ENCODE peak calls at places on chromosomes 7 and 10, in four cellular contexts. H, L, W and S are unnamed samples. For H3K4me1, the result is how much of the 10 kb centered on the place peaks cover.

GRCh38 chr7:621572-622285 is 102.1 kb upstream of the PDGFA start:
- DNase-seq in W (no peak), H (no peak), L (no peak), S (no peak)

GRCh38 chr7:33905389-33906032 is at the start of gene BMPER:
- DNase-seq in H (no peak), W (peak), L (no peak), S (peak)

GRCh38 chr10:72274213-72274729 is 547 bp downstream of the DDIT4 start:
- DNase-seq in W (no peak), L (no peak), H (no peak), S (no peak)

GRCh38 chr10:95196053-95196452 is 2.0 kb downstream of the ACSM6 start:
- DNase-seq in L (no peak), H (no peak), W (no peak), S (no peak)

GRCh38 chr7:68217426-68217825 is 1220.8 kb downstream of the TYW1 start:
- DNase-seq in H (no peak), L (no peak), W (no peak), S (no peak)

GRCh38 chr10:30413996-30414576 is 19.9 kb upstream of the MAP3K8 start:
- DNase-seq in L (peak), H (peak), W (no peak), S (peak)

GRCh38 chr10:68144709-68145108 is 35.4 kb downstream of the MYPN start:
- DNase-seq in H (no peak), W (no peak), L (no peak), S (no peak)

GRCh38 chr10:76052798-76053473 is 621.5 kb downstream of the LRMDA start:
- DNase-seq in L (no peak), W (no peak), H (no peak), S (no peak)

GRCh38 chr7:127322832-127323231 is 69.7 kb downstream of the ZNF800 start:
- DNase-seq in H (no peak), L (no peak), W (no peak), S (no peak)

GRCh38 chr10:317219-317868 is 182.1 kb downstream of the ZMYND11 start:
- DNase-seq in W (no peak), L (no peak), H (no peak), S (no peak)

GRCh38 chr7:21550821-21551531 is 8.1 kb downstream of the DNAH11 start:
- DNase-seq in L (no peak), H (no peak), W (peak), S (no peak)

GRCh38 chr7:108246227-108246837 is 116.2 kb upstream of the LAMB4 start:
- DNase-seq in L (peak), H (peak), W (no peak), S (peak)

GRCh38 chr10:124681626-124682552 is 62.3 kb downstream of the FAM53B start:
- DNase-seq in W (no peak), H (no peak), L (no peak), S (no peak)

GRCh38 chr10:27784272-27784671 is 38.7 kb upstream of the MKX start:
- DNase-seq in H (no peak), L (no peak), W (no peak), S (no peak)

GRCh38 chr10:80504158-80504811 is 33.4 kb upstream of the SH2D4B start:
- DNase-seq in H (no peak), W (no peak), L (peak), S (no peak)

GRCh38 chr7:152202056-152202455 is 176.6 kb downstream of the GALNT11 start:
- DNase-seq in L (no peak), W (no peak), H (no peak), S (no peak)

GRCh38 chr10:44674536-44674935 is 236.6 kb upstream of the TMEM72 start:
- DNase-seq in L (no peak), H (no peak), W (no peak), S (no peak)

GRCh38 chr7:129958643-129959479 is 6.1 kb upstream of the UBE2H start:
- DNase-seq in L (peak), H (peak), W (no peak), S (peak)

GRCh38 chr7:99050971-99051370 is 92.9 kb downstream of the SMURF1 start:
- DNase-seq in L (no peak), H (peak), W (no peak), S (no peak)

GRCh38 chr7:4791738-4792536 is 16.5 kb downstream of the AP5Z1 start:
- DNase-seq in W (peak), L (peak), H (peak), S (no peak)
- TF ChIP-seq MAX in W (peak), L (no peak), H (no peak), S (no peak)

GRCh38 chr7:51376420-51377092 is 59.9 kb upstream of the COBL start:
- DNase-seq in L (peak), H (no peak), W (no peak), S (peak)
- TF ChIP-seq RNF2 in L (peak), H (no peak), W (no peak), S (no peak)

GRCh38 chr7:4692055-4692454 is 10.0 kb downstream of the FOXK1 start:
- DNase-seq in W (no peak), L (no peak), H (no peak), S (no peak)

GRCh38 chr7:4690953-4691856 is 9.1 kb downstream of the FOXK1 start:
- DNase-seq in H (no peak), L (no peak), W (no peak), S (no peak)

GRCh38 chr7:4694653-4695335 is 12.7 kb downstream of the FOXK1 start:
- DNase-seq in H (no peak), W (no peak), L (no peak), S (no peak)

GRCh38 chr7:4693749-4694148 is 11.7 kb downstream of the FOXK1 start:
- DNase-seq in W (no peak), L (no peak), H (no peak), S (no peak)

DNA sequence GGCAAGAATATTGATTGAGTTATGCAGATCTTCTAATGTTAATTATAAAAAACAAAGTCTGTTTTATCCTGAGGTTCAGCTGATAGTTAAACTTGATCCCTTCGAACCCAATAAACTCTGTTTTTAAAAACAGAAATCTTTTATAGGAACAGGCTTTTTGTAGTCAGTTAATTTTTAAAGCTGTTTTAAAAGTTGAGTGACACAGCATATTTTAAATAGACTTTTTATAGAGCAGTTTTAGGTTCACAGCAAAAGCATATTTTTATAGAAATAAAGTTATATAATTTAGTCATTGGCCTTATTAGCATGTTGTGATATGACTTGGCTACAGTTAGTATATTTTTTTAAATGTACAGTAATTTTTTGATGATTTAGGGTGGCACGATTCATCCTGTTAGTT is 11.1 kb downstream of the FOXK1 start:
- DNase-seq in H (no peak), W (no peak), L (no peak), S (no peak)
- H3K4me1 ChIP-seq in H (under half), W (under half), L (under half), S (under half)

GRCh38 chr10:126481181-126481580 is 92.9 kb upstream of the ADAM12 start:
- DNase-seq in W (no peak), H (no peak), L (no peak), S (no peak)
- TF ChIP-seq MAX in W (no peak), H (no peak), L (no peak), S (no peak)

GRCh38 chr7:156895024-156895780 is 2.2 kb upstream of the LMBR1 start:
- DNase-seq in H (no peak), W (no peak), L (no peak), S (no peak)
- TF ChIP-seq RNF2 in H (no peak), W (no peak), L (no peak), S (no peak)

GRCh38 chr10:33234779-33235178 is 99.7 kb downstream of the NRP1 start:
- DNase-seq in L (no peak), H (no peak), W (no peak), S (no peak)

GRCh38 chr10:33231621-33232350 is 102.7 kb downstream of the NRP1 start:
- DNase-seq in L (no peak), W (no peak), H (no peak), S (no peak)

GRCh38 chr10:33235271-33235884 is 99.1 kb downstream of the NRP1 start:
- DNase-seq in L (no peak), W (no peak), H (no peak), S (no peak)

GRCh38 chr10:33233635-33234034 is 100.8 kb downstream of the NRP1 start:
- DNase-seq in H (no peak), L (no peak), W (no peak), S (no peak)

DNA sequence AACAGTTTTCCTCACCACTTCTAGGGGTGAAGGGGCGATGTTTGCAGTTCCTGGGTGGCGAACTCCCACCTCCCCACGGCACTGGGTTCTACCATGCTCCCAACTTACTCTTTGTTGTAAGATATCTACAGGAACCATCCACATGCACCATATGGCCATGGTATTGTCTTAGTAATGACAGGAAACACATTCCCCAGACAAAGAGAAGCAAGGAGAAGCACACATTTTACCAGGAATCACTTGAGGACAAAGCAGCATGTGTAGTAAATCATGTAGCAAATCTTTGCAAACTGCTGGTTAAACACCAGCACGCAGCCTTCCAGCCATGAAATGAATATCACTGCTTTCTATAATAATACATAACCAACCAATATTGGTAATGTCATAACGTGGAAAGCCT is 101.3 kb downstream of the NRP1 start:
- DNase-seq in H (no peak), L (no peak), W (no peak), S (no peak)
- H3K4me1 ChIP-seq in H (under half), L (under half), W (under half), S (half or more)

GRCh38 chr10:100788027-100788900 is 42.9 kb downstream of the PAX2 start:
- DNase-seq in L (no peak), W (no peak), H (no peak), S (no peak)
- TF ChIP-seq MAX in L (no peak), W (no peak), H (no peak), S (no peak)

DNA sequence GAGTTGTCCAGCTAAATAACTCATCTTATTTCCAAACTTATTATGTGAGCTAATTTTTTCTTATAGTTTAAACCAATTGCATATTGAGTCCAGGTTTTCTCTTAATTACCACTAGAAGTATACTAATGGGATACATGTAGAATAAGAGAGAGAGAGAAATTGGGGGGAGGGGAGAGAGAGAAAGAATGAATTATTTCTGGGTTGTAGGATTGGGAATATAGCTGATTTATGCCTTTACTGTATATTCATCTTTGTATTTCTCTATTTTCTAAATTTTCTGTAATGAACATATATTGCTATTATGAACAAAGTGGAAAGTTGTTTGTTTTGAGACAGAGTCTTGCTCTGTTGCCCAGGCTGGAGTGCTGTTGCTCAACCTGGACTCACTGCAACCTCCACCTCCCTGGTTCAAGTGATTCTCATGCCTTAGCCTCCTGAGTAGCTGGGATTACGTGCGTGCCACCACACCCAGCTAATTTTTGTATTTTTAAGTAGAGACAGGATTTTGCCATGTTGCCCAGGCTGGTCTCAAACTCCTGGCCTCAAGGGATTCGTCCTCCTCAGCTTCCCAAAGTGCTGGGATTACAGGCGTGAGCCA is 26.1 kb upstream of the ITGB1 start:
- DNase-seq in W (no peak), L (no peak), H (no peak), S (no peak)
- TF ChIP-seq RNF2 in W (no peak), L (no peak), H (no peak), S (no peak)

DNA sequence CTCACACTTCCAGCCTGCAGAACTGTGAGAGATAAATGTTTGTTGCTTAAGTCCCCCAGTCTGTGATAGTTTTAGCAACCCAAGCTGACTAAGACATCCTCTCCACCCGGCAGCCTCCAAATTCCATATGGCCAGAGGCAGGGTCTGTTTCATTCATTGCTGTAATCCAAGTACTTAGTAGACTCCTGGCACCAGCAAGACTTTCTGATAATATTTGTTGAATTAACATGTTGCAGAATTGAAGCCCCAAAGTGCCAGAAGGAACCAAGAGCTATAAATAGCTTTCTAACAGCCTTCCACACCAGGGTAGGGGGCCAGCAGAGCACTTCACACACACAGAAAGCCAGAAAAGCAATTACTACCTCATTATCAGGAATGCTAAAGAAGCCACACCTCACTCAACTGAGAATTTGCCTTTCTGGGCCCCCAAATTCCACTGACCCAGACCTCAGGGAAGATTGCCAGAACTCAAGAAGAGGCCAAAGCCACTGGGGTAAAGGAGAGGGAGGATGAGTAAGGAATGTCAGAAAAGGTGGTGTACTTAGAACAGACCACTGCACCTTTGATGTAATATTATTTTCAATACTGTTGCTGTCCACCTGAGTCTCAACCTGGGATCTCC is 5.7 kb downstream of the NOD1 start:
- DNase-seq in H (no peak), L (no peak), W (peak), S (no peak)
- H3K4me1 ChIP-seq in H (under half), L (under half), W (under half), S (half or more)

GRCh38 chr10:17582015-17582414 is 35.2 kb downstream of the HACD1 start:
- DNase-seq in L (no peak), H (no peak), W (no peak), S (no peak)

GRCh38 chr10:17580853-17581252 is 36.3 kb downstream of the HACD1 start:
- DNase-seq in W (no peak), H (no peak), L (no peak), S (no peak)

GRCh38 chr10:17588420-17588819 is 28.8 kb downstream of the HACD1 start:
- DNase-seq in L (no peak), H (no peak), W (no peak), S (no peak)

GRCh38 chr10:17586741-17587720 is 30.1 kb downstream of the HACD1 start:
- DNase-seq in W (no peak), H (no peak), L (no peak), S (no peak)

DNA sequence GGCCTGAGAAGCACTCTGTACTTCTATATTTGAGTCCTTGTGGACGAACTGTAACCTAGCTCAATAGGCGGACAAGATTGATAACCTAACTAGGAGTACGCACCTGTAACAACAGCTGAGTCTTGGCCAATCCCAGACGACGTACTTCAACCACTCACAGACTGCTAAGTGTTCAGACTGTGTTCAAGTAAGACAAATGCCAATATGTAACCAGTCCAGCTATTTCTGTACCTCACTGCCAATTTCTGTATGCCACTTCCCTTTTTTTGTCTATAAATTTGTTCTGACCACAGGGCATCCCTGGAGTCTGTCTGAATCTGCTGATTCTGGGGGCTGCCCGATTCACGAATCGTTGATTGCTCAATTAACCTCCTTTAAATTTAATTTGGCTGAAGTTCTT is 32.2 kb downstream of the HACD1 start:
- DNase-seq in W (no peak), L (no peak), H (no peak), S (no peak)
- TF ChIP-seq MAX in W (no peak), L (no peak), H (no peak), S (no peak)